ENCODE peak calls at places on chromosomes 2 and 18, in nine cellular contexts. One of them, this sample, is unnamed.

GRCh38 chr2:105919191-105919811 is 174.6 kb downstream of the NCK2 start:
- DNase-seq in aorta: peak; percentile 44
- DNase-seq in GM13976: no peak
- DNase-seq in NCI-H82: no peak
- DNase-seq in right atrium auricular region: peak; percentile 57
- DNase-seq in PC-9: peak; percentile 53
- DNase-seq in activated T-cell treated with anti-CD3 and anti-CD28 coated beads for 4 hours: no peak
- DNase-seq in stimulated activated naive B cell treated with anti-CD40 and anti-IgM and Interleukin-4, amounts not matched to agents 10 μg/mL and 1 μg/mL and 100 μg/mL, for 72 hours: no peak
- DNase-seq in T-helper 2 cell: no peak
- DNase-seq in this sample: no peak

GRCh38 chr2:118150294-118150693 is 62.0 kb downstream of the INSIG2 start:
- DNase-seq in GM13976: no peak
- DNase-seq in NCI-H82: no peak
- DNase-seq in PC-9: no peak
- DNase-seq in right atrium auricular region: no peak
- DNase-seq in stimulated activated naive B cell treated with anti-CD40 and anti-IgM and Interleukin-4, amounts not matched to agents 10 μg/mL and 1 μg/mL and 100 μg/mL, for 72 hours: no peak
- DNase-seq in aorta: no peak
- DNase-seq in activated T-cell treated with anti-CD3 and anti-CD28 coated beads for 4 hours: no peak
- DNase-seq in T-helper 2 cell: no peak
- DNase-seq in this sample: no peak

GRCh38 chr18:22433960-22434359 is 16.2 kb upstream of the CTAGE1 start:
- DNase-seq in aorta: no peak
- DNase-seq in stimulated activated naive B cell treated with anti-CD40 and anti-IgM and Interleukin-4, amounts not matched to agents 10 μg/mL and 1 μg/mL and 100 μg/mL, for 72 hours: no peak
- DNase-seq in PC-9: no peak
- DNase-seq in right atrium auricular region: no peak
- DNase-seq in NCI-H82: peak; percentile 78
- DNase-seq in T-helper 2 cell: no peak
- DNase-seq in GM13976: no peak
- DNase-seq in activated T-cell treated with anti-CD3 and anti-CD28 coated beads for 4 hours: no peak
- DNase-seq in this sample: no peak

GRCh38 chr2:60675309-60675708 is 80.8 kb upstream of the PAPOLG start:
- DNase-seq in activated T-cell treated with anti-CD3 and anti-CD28 coated beads for 4 hours: no peak
- DNase-seq in right atrium auricular region: no peak
- DNase-seq in aorta: no peak
- DNase-seq in PC-9: no peak
- DNase-seq in NCI-H82: no peak
- DNase-seq in stimulated activated naive B cell treated with anti-CD40 and anti-IgM and Interleukin-4, amounts not matched to agents 10 μg/mL and 1 μg/mL and 100 μg/mL, for 72 hours: no peak
- DNase-seq in T-helper 2 cell: no peak
- DNase-seq in GM13976: no peak
- DNase-seq in this sample: no peak

GRCh38 chr2:10385933-10386773 is 62.0 kb downstream of the ODC1 start:
- DNase-seq in aorta: peak; percentile 71
- DNase-seq in activated T-cell treated with anti-CD3 and anti-CD28 coated beads for 4 hours: no peak
- DNase-seq in stimulated activated naive B cell treated with anti-CD40 and anti-IgM and Interleukin-4, amounts not matched to agents 10 μg/mL and 1 μg/mL and 100 μg/mL, for 72 hours: no peak
- DNase-seq in PC-9: peak; percentile 35
- DNase-seq in T-helper 2 cell: no peak
- DNase-seq in NCI-H82: peak; percentile 60
- DNase-seq in right atrium auricular region: no peak
- DNase-seq in GM13976: no peak
- DNase-seq in this sample: no peak

GRCh38 chr2:72780483-72780882 is 45.4 kb downstream of the EXOC6B start:
- DNase-seq in aorta: no peak
- DNase-seq in right atrium auricular region: no peak
- DNase-seq in GM13976: no peak
- DNase-seq in activated T-cell treated with anti-CD3 and anti-CD28 coated beads for 4 hours: no peak
- DNase-seq in NCI-H82: no peak
- DNase-seq in T-helper 2 cell: no peak
- DNase-seq in PC-9: peak; percentile 8
- DNase-seq in stimulated activated naive B cell treated with anti-CD40 and anti-IgM and Interleukin-4, amounts not matched to agents 10 μg/mL and 1 μg/mL and 100 μg/mL, for 72 hours: no peak
- DNase-seq in this sample: no peak

GRCh38 chr2:237720962-237721361 is 77.6 kb upstream of the RBM44 start:
- DNase-seq in GM13976: no peak
- DNase-seq in NCI-H82: peak; percentile 84
- DNase-seq in stimulated activated naive B cell treated with anti-CD40 and anti-IgM and Interleukin-4, amounts not matched to agents 10 μg/mL and 1 μg/mL and 100 μg/mL, for 72 hours: no peak
- DNase-seq in right atrium auricular region: no peak
- DNase-seq in activated T-cell treated with anti-CD3 and anti-CD28 coated beads for 4 hours: no peak
- DNase-seq in aorta: no peak
- DNase-seq in PC-9: no peak
- DNase-seq in T-helper 2 cell: no peak
- DNase-seq in this sample: no peak

GRCh38 chr2:178279142-178279541 is 84.8 kb downstream of the OSBPL6 start:
- DNase-seq in aorta: no peak
- DNase-seq in PC-9: peak; percentile 35
- DNase-seq in GM13976: no peak
- DNase-seq in T-helper 2 cell: no peak
- DNase-seq in activated T-cell treated with anti-CD3 and anti-CD28 coated beads for 4 hours: no peak
- DNase-seq in stimulated activated naive B cell treated with anti-CD40 and anti-IgM and Interleukin-4, amounts not matched to agents 10 μg/mL and 1 μg/mL and 100 μg/mL, for 72 hours: no peak
- DNase-seq in NCI-H82: peak; percentile 40
- DNase-seq in right atrium auricular region: no peak
- DNase-seq in this sample: no peak

GRCh38 chr2:10709290-10709939 is 12.0 kb upstream of the ATP6V1C2 start:
- DNase-seq in PC-9: peak; percentile 51
- DNase-seq in right atrium auricular region: no peak
- DNase-seq in stimulated activated naive B cell treated with anti-CD40 and anti-IgM and Interleukin-4, amounts not matched to agents 10 μg/mL and 1 μg/mL and 100 μg/mL, for 72 hours: no peak
- DNase-seq in NCI-H82: peak; percentile 67
- DNase-seq in activated T-cell treated with anti-CD3 and anti-CD28 coated beads for 4 hours: no peak
- DNase-seq in GM13976: no peak
- DNase-seq in T-helper 2 cell: no peak
- DNase-seq in aorta: peak; percentile 61
- DNase-seq in this sample: no peak

GRCh38 chr2:86552889-86553288 is 10.4 kb downstream of the CHMP3 start:
- DNase-seq in stimulated activated naive B cell treated with anti-CD40 and anti-IgM and Interleukin-4, amounts not matched to agents 10 μg/mL and 1 μg/mL and 100 μg/mL, for 72 hours: no peak
- DNase-seq in activated T-cell treated with anti-CD3 and anti-CD28 coated beads for 4 hours: no peak
- DNase-seq in NCI-H82: peak; percentile 10
- DNase-seq in GM13976: no peak
- DNase-seq in T-helper 2 cell: no peak
- DNase-seq in right atrium auricular region: no peak
- DNase-seq in aorta: no peak
- DNase-seq in PC-9: no peak
- DNase-seq in this sample: peak; percentile 54

GRCh38 chr18:22439447-22439846 is 21.7 kb upstream of the CTAGE1 start:
- DNase-seq in activated T-cell treated with anti-CD3 and anti-CD28 coated beads for 4 hours: no peak
- DNase-seq in right atrium auricular region: no peak
- DNase-seq in GM13976: peak; percentile 21
- DNase-seq in stimulated activated naive B cell treated with anti-CD40 and anti-IgM and Interleukin-4, amounts not matched to agents 10 μg/mL and 1 μg/mL and 100 μg/mL, for 72 hours: no peak
- DNase-seq in aorta: no peak
- DNase-seq in T-helper 2 cell: no peak
- DNase-seq in NCI-H82: no peak
- DNase-seq in PC-9: no peak
- DNase-seq in this sample: no peak

GRCh38 chr2:9770308-9771100 is 72.8 kb upstream of the TAF1B start:
- DNase-seq in T-helper 2 cell: peak; percentile 35
- DNase-seq in stimulated activated naive B cell treated with anti-CD40 and anti-IgM and Interleukin-4, amounts not matched to agents 10 μg/mL and 1 μg/mL and 100 μg/mL, for 72 hours: no peak
- DNase-seq in right atrium auricular region: peak; percentile 87
- DNase-seq in aorta: no peak
- DNase-seq in activated T-cell treated with anti-CD3 and anti-CD28 coated beads for 4 hours: peak; percentile 40
- DNase-seq in PC-9: peak; percentile 52
- DNase-seq in NCI-H82: peak; percentile 90
- DNase-seq in GM13976: peak; percentile 86
- DNase-seq in this sample: peak; percentile 59

GRCh38 chr18:48292229-48292628 is 117.0 kb downstream of the ZBTB7C start:
- DNase-seq in PC-9: no peak
- DNase-seq in NCI-H82: no peak
- DNase-seq in T-helper 2 cell: no peak
- DNase-seq in aorta: no peak
- DNase-seq in GM13976: no peak
- DNase-seq in right atrium auricular region: no peak
- DNase-seq in activated T-cell treated with anti-CD3 and anti-CD28 coated beads for 4 hours: no peak
- DNase-seq in stimulated activated naive B cell treated with anti-CD40 and anti-IgM and Interleukin-4, amounts not matched to agents 10 μg/mL and 1 μg/mL and 100 μg/mL, for 72 hours: no peak
- DNase-seq in this sample: no peak

GRCh38 chr2:28228419-28228995 is 164.2 kb upstream of the FOSL2 start:
- DNase-seq in PC-9: no peak
- DNase-seq in GM13976: no peak
- DNase-seq in T-helper 2 cell: no peak
- DNase-seq in aorta: no peak
- DNase-seq in NCI-H82: peak; percentile 19
- DNase-seq in right atrium auricular region: no peak
- DNase-seq in activated T-cell treated with anti-CD3 and anti-CD28 coated beads for 4 hours: no peak
- DNase-seq in stimulated activated naive B cell treated with anti-CD40 and anti-IgM and Interleukin-4, amounts not matched to agents 10 μg/mL and 1 μg/mL and 100 μg/mL, for 72 hours: no peak
- DNase-seq in this sample: no peak

GRCh38 chr2:84904717-84905174 is 710 bp upstream of the TMSB10 start:
- DNase-seq in right atrium auricular region: peak; percentile 95
- DNase-seq in stimulated activated naive B cell treated with anti-CD40 and anti-IgM and Interleukin-4, amounts not matched to agents 10 μg/mL and 1 μg/mL and 100 μg/mL, for 72 hours: no peak
- DNase-seq in NCI-H82: peak; percentile 65
- DNase-seq in aorta: peak; percentile 90
- DNase-seq in PC-9: no peak
- DNase-seq in activated T-cell treated with anti-CD3 and anti-CD28 coated beads for 4 hours: no peak
- DNase-seq in GM13976: no peak
- DNase-seq in T-helper 2 cell: no peak
- DNase-seq in this sample: no peak

GRCh38 chr2:39665811-39666488 is at the start of gene TMEM178A:
- DNase-seq in T-helper 2 cell: no peak
- DNase-seq in activated T-cell treated with anti-CD3 and anti-CD28 coated beads for 4 hours: no peak
- DNase-seq in NCI-H82: peak; percentile 45
- DNase-seq in PC-9: no peak
- DNase-seq in stimulated activated naive B cell treated with anti-CD40 and anti-IgM and Interleukin-4, amounts not matched to agents 10 μg/mL and 1 μg/mL and 100 μg/mL, for 72 hours: peak; percentile 4
- DNase-seq in right atrium auricular region: no peak
- DNase-seq in aorta: peak; percentile 77
- DNase-seq in GM13976: peak; percentile 50
- DNase-seq in this sample: no peak

GRCh38 chr2:216243026-216243425 is 129.3 kb downstream of the MARCHF4 start:
- DNase-seq in GM13976: no peak
- DNase-seq in stimulated activated naive B cell treated with anti-CD40 and anti-IgM and Interleukin-4, amounts not matched to agents 10 μg/mL and 1 μg/mL and 100 μg/mL, for 72 hours: no peak
- DNase-seq in right atrium auricular region: no peak
- DNase-seq in T-helper 2 cell: no peak
- DNase-seq in activated T-cell treated with anti-CD3 and anti-CD28 coated beads for 4 hours: no peak
- DNase-seq in NCI-H82: no peak
- DNase-seq in aorta: no peak
- DNase-seq in PC-9: no peak
- DNase-seq in this sample: no peak

GRCh38 chr18:13232971-13233565 is 14.5 kb downstream of the LDLRAD4 start:
- DNase-seq in T-helper 2 cell: no peak
- DNase-seq in stimulated activated naive B cell treated with anti-CD40 and anti-IgM and Interleukin-4, amounts not matched to agents 10 μg/mL and 1 μg/mL and 100 μg/mL, for 72 hours: no peak
- DNase-seq in right atrium auricular region: peak; percentile 56
- DNase-seq in activated T-cell treated with anti-CD3 and anti-CD28 coated beads for 4 hours: no peak
- DNase-seq in aorta: no peak
- DNase-seq in GM13976: no peak
- DNase-seq in NCI-H82: no peak
- DNase-seq in PC-9: no peak
- DNase-seq in this sample: no peak

GRCh38 chr2:204325468-204325867 is 219.8 kb upstream of the PARD3B start:
- DNase-seq in T-helper 2 cell: peak; percentile 16
- DNase-seq in PC-9: peak; percentile 48
- DNase-seq in activated T-cell treated with anti-CD3 and anti-CD28 coated beads for 4 hours: peak; percentile 48
- DNase-seq in stimulated activated naive B cell treated with anti-CD40 and anti-IgM and Interleukin-4, amounts not matched to agents 10 μg/mL and 1 μg/mL and 100 μg/mL, for 72 hours: peak; percentile 30
- DNase-seq in GM13976: peak; percentile 51
- DNase-seq in NCI-H82: peak; percentile 91
- DNase-seq in right atrium auricular region: peak; percentile 73
- DNase-seq in aorta: no peak
- DNase-seq in this sample: peak; percentile 68

GRCh38 chr2:203591642-203592041 is 56.5 kb upstream of the RAPH1 start:
- DNase-seq in aorta: no peak
- DNase-seq in activated T-cell treated with anti-CD3 and anti-CD28 coated beads for 4 hours: no peak
- DNase-seq in right atrium auricular region: no peak
- DNase-seq in GM13976: no peak
- DNase-seq in PC-9: no peak
- DNase-seq in stimulated activated naive B cell treated with anti-CD40 and anti-IgM and Interleukin-4, amounts not matched to agents 10 μg/mL and 1 μg/mL and 100 μg/mL, for 72 hours: no peak
- DNase-seq in NCI-H82: no peak
- DNase-seq in T-helper 2 cell: no peak
- DNase-seq in this sample: no peak

GRCh38 chr18:71115261-71115660 is 826.4 kb downstream of the SOCS6 start:
- DNase-seq in T-helper 2 cell: no peak
- DNase-seq in stimulated activated naive B cell treated with anti-CD40 and anti-IgM and Interleukin-4, amounts not matched to agents 10 μg/mL and 1 μg/mL and 100 μg/mL, for 72 hours: no peak
- DNase-seq in activated T-cell treated with anti-CD3 and anti-CD28 coated beads for 4 hours: no peak
- DNase-seq in PC-9: no peak
- DNase-seq in right atrium auricular region: no peak
- DNase-seq in aorta: no peak
- DNase-seq in GM13976: no peak
- DNase-seq in NCI-H82: no peak
- DNase-seq in this sample: no peak

GRCh38 chr2:241218131-241219029 is 29.9 kb downstream of the ANO7 start:
- DNase-seq in NCI-H82: peak; percentile 61
- DNase-seq in activated T-cell treated with anti-CD3 and anti-CD28 coated beads for 4 hours: no peak
- DNase-seq in GM13976: peak; percentile 80
- DNase-seq in PC-9: peak; percentile 66
- DNase-seq in stimulated activated naive B cell treated with anti-CD40 and anti-IgM and Interleukin-4, amounts not matched to agents 10 μg/mL and 1 μg/mL and 100 μg/mL, for 72 hours: peak; percentile 31
- DNase-seq in right atrium auricular region: no peak
- DNase-seq in aorta: peak; percentile 85
- DNase-seq in T-helper 2 cell: no peak
- DNase-seq in this sample: peak; percentile 43

GRCh38 chr2:196426122-196426521 is 213.4 kb upstream of the CCDC150 start:
- DNase-seq in stimulated activated naive B cell treated with anti-CD40 and anti-IgM and Interleukin-4, amounts not matched to agents 10 μg/mL and 1 μg/mL and 100 μg/mL, for 72 hours: no peak
- DNase-seq in aorta: no peak
- DNase-seq in NCI-H82: no peak
- DNase-seq in PC-9: no peak
- DNase-seq in right atrium auricular region: no peak
- DNase-seq in T-helper 2 cell: no peak
- DNase-seq in activated T-cell treated with anti-CD3 and anti-CD28 coated beads for 4 hours: no peak
- DNase-seq in GM13976: no peak
- DNase-seq in this sample: no peak

GRCh38 chr2:133954636-133955035 is 299.2 kb upstream of the MGAT5 start:
- DNase-seq in activated T-cell treated with anti-CD3 and anti-CD28 coated beads for 4 hours: no peak
- DNase-seq in stimulated activated naive B cell treated with anti-CD40 and anti-IgM and Interleukin-4, amounts not matched to agents 10 μg/mL and 1 μg/mL and 100 μg/mL, for 72 hours: no peak
- DNase-seq in GM13976: no peak
- DNase-seq in right atrium auricular region: no peak
- DNase-seq in T-helper 2 cell: no peak
- DNase-seq in NCI-H82: no peak
- DNase-seq in aorta: no peak
- DNase-seq in PC-9: no peak
- DNase-seq in this sample: no peak

GRCh38 chr18:78925193-78925540 is 54.5 kb upstream of the SALL3 start:
- DNase-seq in right atrium auricular region: no peak
- DNase-seq in aorta: no peak
- DNase-seq in GM13976: no peak
- DNase-seq in activated T-cell treated with anti-CD3 and anti-CD28 coated beads for 4 hours: no peak
- DNase-seq in stimulated activated naive B cell treated with anti-CD40 and anti-IgM and Interleukin-4, amounts not matched to agents 10 μg/mL and 1 μg/mL and 100 μg/mL, for 72 hours: no peak
- DNase-seq in PC-9: no peak
- DNase-seq in NCI-H82: no peak
- DNase-seq in T-helper 2 cell: no peak
- DNase-seq in this sample: no peak

GRCh38 chr2:160700415-160700814 is 206.8 kb upstream of the RBMS1 start:
- DNase-seq in PC-9: no peak
- DNase-seq in stimulated activated naive B cell treated with anti-CD40 and anti-IgM and Interleukin-4, amounts not matched to agents 10 μg/mL and 1 μg/mL and 100 μg/mL, for 72 hours: no peak
- DNase-seq in GM13976: no peak
- DNase-seq in aorta: no peak
- DNase-seq in right atrium auricular region: no peak
- DNase-seq in T-helper 2 cell: no peak
- DNase-seq in activated T-cell treated with anti-CD3 and anti-CD28 coated beads for 4 hours: no peak
- DNase-seq in NCI-H82: no peak
- DNase-seq in this sample: no peak

GRCh38 chr18:26813043-26813442 is 52.5 kb downstream of the AQP4 start:
- DNase-seq in NCI-H82: peak; percentile 81
- DNase-seq in right atrium auricular region: no peak
- DNase-seq in T-helper 2 cell: no peak
- DNase-seq in aorta: no peak
- DNase-seq in PC-9: no peak
- DNase-seq in stimulated activated naive B cell treated with anti-CD40 and anti-IgM and Interleukin-4, amounts not matched to agents 10 μg/mL and 1 μg/mL and 100 μg/mL, for 72 hours: no peak
- DNase-seq in activated T-cell treated with anti-CD3 and anti-CD28 coated beads for 4 hours: no peak
- DNase-seq in GM13976: peak; percentile 22
- DNase-seq in this sample: no peak

GRCh38 chr2:147937744-147938349 is 82.7 kb downstream of the ORC4 start:
- DNase-seq in T-helper 2 cell: no peak
- DNase-seq in stimulated activated naive B cell treated with anti-CD40 and anti-IgM and Interleukin-4, amounts not matched to agents 10 μg/mL and 1 μg/mL and 100 μg/mL, for 72 hours: no peak
- DNase-seq in GM13976: no peak
- DNase-seq in aorta: no peak
- DNase-seq in activated T-cell treated with anti-CD3 and anti-CD28 coated beads for 4 hours: no peak
- DNase-seq in NCI-H82: peak; percentile 60
- DNase-seq in right atrium auricular region: no peak
- DNase-seq in PC-9: no peak
- DNase-seq in this sample: peak; percentile 31

GRCh38 chr2:196836440-196836839 is 27.3 kb upstream of the C2orf66 start:
- DNase-seq in NCI-H82: no peak
- DNase-seq in PC-9: no peak
- DNase-seq in GM13976: no peak
- DNase-seq in right atrium auricular region: no peak
- DNase-seq in aorta: no peak
- DNase-seq in stimulated activated naive B cell treated with anti-CD40 and anti-IgM and Interleukin-4, amounts not matched to agents 10 μg/mL and 1 μg/mL and 100 μg/mL, for 72 hours: no peak
- DNase-seq in T-helper 2 cell: no peak
- DNase-seq in activated T-cell treated with anti-CD3 and anti-CD28 coated beads for 4 hours: no peak
- DNase-seq in this sample: no peak

GRCh38 chr2:181289698-181290097 is 167.5 kb upstream of the ITGA4 start:
- DNase-seq in GM13976: no peak
- DNase-seq in aorta: no peak
- DNase-seq in activated T-cell treated with anti-CD3 and anti-CD28 coated beads for 4 hours: no peak
- DNase-seq in right atrium auricular region: no peak
- DNase-seq in T-helper 2 cell: no peak
- DNase-seq in NCI-H82: peak; percentile 26
- DNase-seq in stimulated activated naive B cell treated with anti-CD40 and anti-IgM and Interleukin-4, amounts not matched to agents 10 μg/mL and 1 μg/mL and 100 μg/mL, for 72 hours: no peak
- DNase-seq in PC-9: no peak
- DNase-seq in this sample: no peak

GRCh38 chr2:99340669-99341236 is 3.6 kb downstream of the EIF5B start:
- DNase-seq in right atrium auricular region: no peak
- DNase-seq in activated T-cell treated with anti-CD3 and anti-CD28 coated beads for 4 hours: no peak
- DNase-seq in GM13976: no peak
- DNase-seq in T-helper 2 cell: no peak
- DNase-seq in PC-9: no peak
- DNase-seq in aorta: no peak
- DNase-seq in stimulated activated naive B cell treated with anti-CD40 and anti-IgM and Interleukin-4, amounts not matched to agents 10 μg/mL and 1 μg/mL and 100 μg/mL, for 72 hours: no peak
- DNase-seq in NCI-H82: no peak
- DNase-seq in this sample: no peak

This sample was measured in CD4-positive, alpha-beta memory T cell.